ENCODE peak calls at places on chromosomes 13 and 19, in six cellular contexts. Y, N, G, F, O and M are unnamed samples.

GRCh38 chr19:11106477-11106876 is 17.2 kb downstream of the LDLR start:
- DNase-seq in O (no peak), Y (no peak), G (no peak), F (no peak), N (no peak), M (no peak)

GRCh38 chr13:104198811-104199210 is 1132.6 kb upstream of the SLC10A2 start:
- DNase-seq in F (no peak), G (no peak), N (peak), O (no peak), Y (no peak), M (no peak)

GRCh38 chr13:100674363-100674847 is at the start of gene TMTC4:
- DNase-seq in N (no peak), Y (peak), O (no peak), G (no peak), F (no peak), M (peak)

GRCh38 chr19:35018379-35018778 is 11.9 kb upstream of the SCN1B start:
- DNase-seq in O (no peak), G (no peak), F (no peak), N (no peak), Y (no peak), M (no peak)

GRCh38 chr13:101846701-101847100 is 394.2 kb downstream of the ITGBL1 start:
- DNase-seq in Y (no peak), F (no peak), O (no peak), N (no peak), G (no peak), M (no peak)

GRCh38 chr19:4194353-4194752 is 11.9 kb downstream of the ANKRD24 start:
- DNase-seq in Y (no peak), O (no peak), F (no peak), N (no peak), G (no peak), M (no peak)

GRCh38 chr19:30426864-30427263 is 54.7 kb downstream of the ZNF536 start:
- DNase-seq in N (no peak), F (no peak), O (no peak), Y (no peak), G (no peak), M (no peak)

GRCh38 chr13:98097749-98098148 is 45.1 kb upstream of the FARP1 start:
- DNase-seq in O (no peak), Y (no peak), G (no peak), N (no peak), F (no peak), M (no peak)

GRCh38 chr13:23146811-23147245 is 34.0 kb upstream of the SGCG start:
- DNase-seq in G (no peak), Y (no peak), N (no peak), O (no peak), F (no peak), M (no peak)

GRCh38 chr13:101512650-101513049 is 60.2 kb downstream of the ITGBL1 start:
- DNase-seq in O (no peak), G (peak), F (no peak), Y (no peak), N (peak), M (no peak)

GRCh38 chr19:23817519-23817918 is 58.8 kb upstream of the ZNF681 start:
- DNase-seq in F (no peak), Y (no peak), G (no peak), N (no peak), O (no peak), M (no peak)

GRCh38 chr19:3374369-3375112 is 8.2 kb downstream of the NFIC start:
- DNase-seq in N (no peak), G (no peak), O (peak), F (no peak), Y (no peak), M (no peak)

GRCh38 chr13:83613524-83613923 is 268.8 kb downstream of the SLITRK1 start:
- DNase-seq in N (no peak), G (no peak), Y (no peak), O (no peak), F (no peak), M (no peak)

GRCh38 chr19:17948474-17948966 is 15.7 kb downstream of the CCDC124 start:
- DNase-seq in N (no peak), O (no peak), Y (no peak), G (no peak), F (no peak), M (no peak)

GRCh38 chr13:95176611-95177259 is 124.5 kb downstream of the ABCC4 start:
- DNase-seq in F (no peak), N (peak), Y (no peak), O (no peak), G (peak), M (no peak)

GRCh38 chr13:74246398-74246975 is 112.3 kb upstream of the KLF12 start:
- DNase-seq in Y (no peak), F (no peak), G (peak), O (no peak), N (peak), M (no peak)

GRCh38 chr13:35699805-35700204 is 223.3 kb upstream of the MAB21L1 start:
- DNase-seq in F (peak), O (no peak), Y (no peak), N (peak), G (peak), M (no peak)

GRCh38 chr19:3521104-3521445 is 15.0 kb downstream of the FZR1 start:
- DNase-seq in G (no peak), Y (no peak), N (no peak), O (no peak), F (no peak), M (no peak)

GRCh38 chr13:111225810-111226546 is 94.5 kb upstream of the TEX29 start:
- DNase-seq in O (no peak), N (no peak), G (no peak), F (no peak), Y (no peak), M (no peak)

GRCh38 chr13:40060318-40061007 is 405.0 kb downstream of the COG6 start:
- DNase-seq in N (peak), G (peak), F (no peak), O (peak), Y (no peak), M (no peak)

GRCh38 chr13:80824231-80824630 is 483.3 kb upstream of the SPRY2 start:
- DNase-seq in F (no peak), O (no peak), Y (no peak), G (peak), N (peak), M (no peak)

GRCh38 chr13:44015133-44015532 is 135.4 kb downstream of the LACC1 start:
- DNase-seq in O (no peak), F (no peak), N (no peak), G (no peak), Y (no peak), M (no peak)

GRCh38 chr13:47455581-47455980 is 545.5 kb downstream of the SUCLA2 start:
- DNase-seq in Y (no peak), N (no peak), F (no peak), O (no peak), G (peak), M (peak)

GRCh38 chr13:97978661-97979450 is 25.4 kb downstream of the IPO5 start:
- DNase-seq in N (peak), G (peak), Y (no peak), O (no peak), F (no peak), M (no peak)

GRCh38 chr13:37138169-37138568 is 32.7 kb upstream of the CSNK1A1L start:
- DNase-seq in Y (no peak), F (no peak), O (no peak), G (no peak), N (no peak), M (no peak)

GRCh38 chr19:38850976-38851621 is 1.3 kb upstream of the HNRNPL start:
- DNase-seq in G (no peak), Y (peak), N (no peak), O (peak), F (no peak), M (no peak)

GRCh38 chr13:52751196-52751595 is 11.6 kb upstream of the CNMD start:
- DNase-seq in O (no peak), G (no peak), N (no peak), Y (no peak), F (no peak), M (no peak)

GRCh38 chr13:30338331-30338851 is 31.0 kb upstream of the KATNAL1 start:
- DNase-seq in O (no peak), Y (no peak), G (peak), N (no peak), F (no peak), M (no peak)

GRCh38 chr19:46976845-46977320 is 42.8 kb upstream of the NPAS1 start:
- DNase-seq in O (no peak), Y (no peak), G (peak), N (no peak), F (no peak), M (peak)

GRCh38 chr19:2775556-2776430 is 7.3 kb downstream of the SGTA start:
- DNase-seq in O (no peak), N (peak), F (no peak), Y (no peak), G (no peak), M (no peak)

GRCh38 chr19:29503140-29503758 is 22.5 kb upstream of the VSTM2B start:
- DNase-seq in Y (no peak), G (no peak), O (no peak), N (no peak), F (no peak), M (no peak)

GRCh38 chr19:7500811-7501450 is 12.1 kb upstream of the PEX11G start:
- DNase-seq in N (no peak), Y (peak), F (no peak), G (no peak), O (peak), M (peak)

GRCh38 chr13:27203186-27203585 is 31.6 kb upstream of the USP12 start:
- DNase-seq in N (no peak), O (no peak), Y (no peak), F (no peak), G (no peak), M (no peak)

GRCh38 chr13:27201661-27202060 is 30.1 kb upstream of the USP12 start:
- DNase-seq in G (no peak), O (no peak), N (no peak), F (no peak), Y (no peak), M (no peak)

GRCh38 chr13:27199691-27200090 is 28.1 kb upstream of the USP12 start:
- DNase-seq in N (no peak), Y (no peak), O (no peak), F (no peak), G (no peak), M (no peak)

GRCh38 chr13:27200413-27201066 is 28.9 kb upstream of the USP12 start:
- DNase-seq in G (peak), N (no peak), O (no peak), Y (no peak), F (no peak), M (no peak)

DNA sequence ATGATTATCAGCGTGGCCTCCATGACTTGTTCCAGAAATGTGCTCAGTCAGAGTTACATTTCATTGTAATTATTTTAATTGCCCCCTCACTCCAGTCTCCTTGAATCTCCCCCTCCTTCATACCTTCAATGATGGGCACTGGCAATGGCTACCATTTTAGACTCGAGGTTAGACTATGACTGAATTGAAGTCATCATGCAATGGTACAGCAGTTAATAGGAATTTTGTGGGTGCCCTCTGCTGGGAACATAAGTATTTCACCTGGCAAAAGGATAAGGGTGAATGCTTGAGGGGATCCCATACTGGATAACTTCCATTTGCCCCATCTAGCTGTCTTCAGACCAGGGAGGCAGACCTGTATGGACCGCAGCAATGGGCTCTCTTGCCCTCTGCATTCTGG is 32.2 kb upstream of the USP12 start:
- DNase-seq in O (no peak), F (no peak), Y (no peak), N (no peak), G (peak), M (no peak)
- TF ChIP-seq CTCF in O (no peak), F (no peak), Y (no peak), N (peak), G (peak), M (no peak)

GRCh38 chr19:14318873-14319272 is 62.4 kb upstream of the ADGRE5 start:
- DNase-seq in G (no peak), F (no peak), Y (peak), O (no peak), N (no peak), M (peak)
- TF ChIP-seq CTCF in G (peak), F (peak), Y (no peak), O (no peak), N (peak), M (no peak)

GRCh38 chr13:60221581-60221980 is 57.9 kb upstream of the DIAPH3 start:
- DNase-seq in O (no peak), G (no peak), N (no peak), F (no peak), Y (no peak), M (no peak)

GRCh38 chr13:60230593-60230992 is 66.9 kb upstream of the DIAPH3 start:
- DNase-seq in O (no peak), N (no peak), Y (no peak), G (peak), F (no peak), M (no peak)

GRCh38 chr13:60229708-60230272 is 66.1 kb upstream of the DIAPH3 start:
- DNase-seq in N (no peak), F (no peak), O (no peak), G (peak), Y (no peak), M (no peak)

GRCh38 chr13:60227168-60227567 is 63.4 kb upstream of the DIAPH3 start:
- DNase-seq in G (peak), N (no peak), Y (no peak), F (no peak), O (no peak), M (no peak)

DNA sequence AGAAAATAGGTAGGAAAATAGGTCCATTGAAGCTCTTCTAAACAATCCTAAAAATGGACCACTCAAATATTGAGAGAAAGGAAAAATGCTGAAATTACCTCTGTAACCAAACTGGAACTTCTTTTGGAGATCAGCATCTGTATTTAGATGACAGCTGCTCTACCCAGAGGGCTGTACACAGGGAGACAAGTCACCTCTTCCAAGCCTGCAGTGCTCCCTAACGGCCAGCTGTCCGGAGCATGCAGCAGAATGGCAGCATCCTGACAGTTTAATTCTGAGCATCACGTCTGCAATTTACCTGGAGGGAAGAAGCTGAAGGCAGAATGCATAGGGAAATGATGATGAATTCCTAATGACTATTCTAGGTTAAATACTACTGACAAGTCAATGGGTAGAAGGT is 62.8 kb upstream of the DIAPH3 start:
- DNase-seq in G (peak), O (peak), Y (peak), F (peak), N (no peak), M (no peak)
- TF ChIP-seq CTCF in G (no peak), O (no peak), Y (no peak), F (peak), N (peak), M (no peak)

GRCh38 chr13:82341116-82341515 is 1541.2 kb downstream of the SLITRK1 start:
- DNase-seq in O (no peak), N (no peak), Y (no peak), F (no peak), G (no peak), M (no peak)
- TF ChIP-seq CTCF in O (no peak), N (no peak), Y (no peak), F (no peak), G (no peak), M (no peak)

DNA sequence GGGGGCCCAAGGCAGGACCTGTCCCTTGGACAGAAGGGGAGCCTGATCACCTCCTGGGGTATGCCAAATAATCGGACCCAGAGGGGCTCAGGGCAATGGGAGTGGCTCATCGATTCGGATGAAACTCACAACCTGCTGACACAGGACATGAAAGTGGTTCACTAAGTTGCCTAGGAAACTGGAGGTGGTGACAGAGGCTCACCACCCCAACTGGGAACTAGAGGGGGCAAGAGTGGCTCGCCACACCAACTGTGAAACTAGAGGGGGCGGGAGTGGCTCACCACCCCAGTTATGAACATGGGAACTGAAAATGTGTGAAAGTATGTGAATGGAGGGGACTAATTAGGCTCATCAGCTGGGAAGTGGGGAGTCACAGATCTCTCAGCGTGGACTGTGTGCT is 46.3 kb upstream of the ZNF737 start:
- DNase-seq in G (no peak), O (no peak), N (no peak), F (no peak), Y (no peak), M (no peak)
- TF ChIP-seq CTCF in G (no peak), O (no peak), N (no peak), F (no peak), Y (no peak), M (no peak)